ENCODE peak calls at places on chromosomes 3 and 15, in five cellular contexts. One of them, this sample, is unnamed.

GRCh38 chr15:60118564-60119080 is 114.5 kb downstream of the FOXB1 start:
- DNase-seq in kidney epithelial cell: no peak
- DNase-seq in AG09309: no peak
- DNase-seq in WTC11: peak
- DNase-seq in iPS DF 19.7: no peak
- DNase-seq in this sample: no peak

GRCh38 chr15:63997715-63998442 is 48.4 kb downstream of the DAPK2 start:
- DNase-seq in kidney epithelial cell: no peak
- DNase-seq in AG09309: no peak
- DNase-seq in WTC11: no peak
- DNase-seq in iPS DF 19.7: no peak
- DNase-seq in this sample: no peak

GRCh38 chr3:4757056-4757948 is 221.9 kb upstream of the BHLHE40 start:
- DNase-seq in kidney epithelial cell: no peak
- DNase-seq in AG09309: no peak
- DNase-seq in WTC11: no peak
- DNase-seq in iPS DF 19.7: no peak
- DNase-seq in this sample: no peak

GRCh38 chr3:185629554-185630181 is 43.6 kb downstream of the SENP2 start:
- DNase-seq in kidney epithelial cell: no peak
- DNase-seq in AG09309: no peak
- DNase-seq in WTC11: no peak
- DNase-seq in iPS DF 19.7: no peak
- DNase-seq in this sample: no peak

GRCh38 chr3:102195198-102195948 is 239.4 kb upstream of the ZPLD1 start:
- DNase-seq in kidney epithelial cell: peak
- DNase-seq in AG09309: no peak
- DNase-seq in WTC11: no peak
- DNase-seq in iPS DF 19.7: no peak
- DNase-seq in this sample: no peak

GRCh38 chr15:43275736-43276562 is 9.2 kb upstream of the TGM5 start:
- DNase-seq in kidney epithelial cell: no peak
- DNase-seq in AG09309: no peak
- DNase-seq in WTC11: no peak
- DNase-seq in iPS DF 19.7: no peak
- DNase-seq in this sample: no peak

GRCh38 chr3:72137865-72138861 is 353.2 kb upstream of the PROK2 start:
- DNase-seq in kidney epithelial cell: no peak
- DNase-seq in AG09309: no peak
- DNase-seq in WTC11: no peak
- DNase-seq in iPS DF 19.7: no peak
- DNase-seq in this sample: no peak

GRCh38 chr3:139974809-139975425 is 39.9 kb downstream of the CLSTN2 start:
- DNase-seq in kidney epithelial cell: no peak
- DNase-seq in AG09309: no peak
- DNase-seq in WTC11: no peak
- DNase-seq in iPS DF 19.7: no peak
- DNase-seq in this sample: no peak

GRCh38 chr3:11390411-11391171 is 118.4 kb downstream of the ATG7 start:
- DNase-seq in kidney epithelial cell: no peak
- DNase-seq in AG09309: no peak
- DNase-seq in WTC11: no peak
- DNase-seq in iPS DF 19.7: no peak
- DNase-seq in this sample: no peak

GRCh38 chr3:16066545-16066944 is 107.9 kb upstream of the GALNT15 start:
- DNase-seq in kidney epithelial cell: no peak
- DNase-seq in AG09309: no peak
- DNase-seq in WTC11: no peak
- DNase-seq in iPS DF 19.7: no peak
- DNase-seq in this sample: no peak

GRCh38 chr3:157376596-157377300 is 59.9 kb upstream of the PTX3 start:
- DNase-seq in kidney epithelial cell: no peak
- DNase-seq in AG09309: no peak
- DNase-seq in WTC11: no peak
- DNase-seq in iPS DF 19.7: no peak
- DNase-seq in this sample: no peak

GRCh38 chr3:140573011-140573410 is 104.9 kb upstream of the TRIM42 start:
- DNase-seq in kidney epithelial cell: no peak
- DNase-seq in AG09309: no peak
- DNase-seq in WTC11: no peak
- DNase-seq in iPS DF 19.7: no peak
- DNase-seq in this sample: no peak

GRCh38 chr3:48514431-48515227 is 10.7 kb upstream of the SHISA5 start:
- DNase-seq in kidney epithelial cell: no peak
- DNase-seq in AG09309: no peak
- DNase-seq in WTC11: no peak
- DNase-seq in iPS DF 19.7: no peak
- DNase-seq in this sample: no peak

GRCh38 chr3:140223197-140223596 is 288.2 kb downstream of the CLSTN2 start:
- DNase-seq in kidney epithelial cell: no peak
- DNase-seq in AG09309: no peak
- DNase-seq in WTC11: no peak
- DNase-seq in iPS DF 19.7: no peak
- DNase-seq in this sample: no peak

GRCh38 chr15:56767315-56767714 is 34.0 kb upstream of the ZNF280D start:
- DNase-seq in kidney epithelial cell: no peak
- DNase-seq in AG09309: no peak
- DNase-seq in WTC11: no peak
- DNase-seq in iPS DF 19.7: no peak
- DNase-seq in this sample: no peak